ENCODE peak calls at places on chromosomes 6 and 20, in five cellular contexts. L is naive thymus-derived CD4-positive, alpha-beta T cell; J is Peyer's patch; E is HL-60; W is vagina. Y is an unnamed sample.

GRCh38 chr6:158115102-158115501 is 53.0 kb downstream of the SERAC1 start:
- DNase-seq in L (no peak), J (no peak), E (no peak), W (no peak), Y (no peak)

GRCh38 chr6:45500924-45501816 is 123.4 kb upstream of the SUPT3H start:
- DNase-seq in L (no peak), J (no peak), E (no peak), W (no peak), Y (no peak)

GRCh38 chr20:57474816-57475215 is 50.1 kb downstream of the CTCFL start:
- DNase-seq in L (no peak), J (no peak), E (no peak), W (no peak), Y (no peak)

GRCh38 chr20:44019638-44020335 is 105.1 kb downstream of the TOX2 start:
- DNase-seq in L (no peak), J (peak; percentile 18), E (no peak), W (no peak), Y (no peak)

GRCh38 chr20:25058797-25059486 is 1.0 kb upstream of the ACSS1 start:
- DNase-seq in L (no peak), J (peak; percentile 47), E (no peak), W (no peak), Y (no peak)

GRCh38 chr6:1477432-1478090 is 88.2 kb downstream of the FOXF2 start:
- DNase-seq in L (no peak), J (no peak), E (no peak), W (no peak), Y (no peak)

GRCh38 chr6:36663504-36664446 is 14.7 kb upstream of the CDKN1A start:
- DNase-seq in L (no peak), J (no peak), E (no peak), W (no peak), Y (no peak)

GRCh38 chr6:128492386-128492785 is 28.0 kb downstream of the PTPRK start:
- DNase-seq in L (no peak), J (no peak), E (no peak), W (no peak), Y (no peak)

GRCh38 chr20:52494244-52494643 is 302.7 kb upstream of the ZFP64 start:
- DNase-seq in L (peak; percentile 20), J (no peak), E (no peak), W (no peak), Y (no peak)

GRCh38 chr6:63764318-63764916 is 128.8 kb downstream of the PHF3 start:
- DNase-seq in L (peak; percentile 10), J (no peak), E (no peak), W (no peak), Y (no peak)

GRCh38 chr6:143595256-143596036 is 82.3 kb upstream of the PHACTR2 start:
- DNase-seq in L (no peak), J (no peak), E (no peak), W (no peak), Y (no peak)

GRCh38 chr6:9437836-9438235 is 977.0 kb downstream of the TFAP2A start:
- DNase-seq in L (no peak), J (no peak), E (no peak), W (no peak), Y (no peak)

GRCh38 chr6:98239057-98239456 is 595.3 kb upstream of the POU3F2 start:
- DNase-seq in L (no peak), J (no peak), E (no peak), W (no peak), Y (no peak)

GRCh38 chr6:159969204-159969912 is 476 bp downstream of the IGF2R start:
- DNase-seq in L (peak; percentile 20), J (no peak), E (no peak), W (no peak), Y (peak; percentile 48)

GRCh38 chr6:158290659-158291058 is 21.6 kb upstream of the TULP4 start:
- DNase-seq in L (peak; percentile 54), J (peak; percentile 72), E (no peak), W (no peak), Y (no peak)

GRCh38 chr6:124356276-124356810 is 552.7 kb downstream of the NKAIN2 start:
- DNase-seq in L (no peak), J (no peak), E (no peak), W (no peak), Y (no peak)

GRCh38 chr6:167951781-167952511 is 45.5 kb upstream of the KIF25 start:
- DNase-seq in L (no peak), J (no peak), E (no peak), W (no peak), Y (no peak)

GRCh38 chr6:43271103-43271815 is 26.8 kb upstream of the SLC22A7 start:
- DNase-seq in L (no peak), J (peak; percentile 76), E (no peak), W (no peak), Y (no peak)

GRCh38 chr6:106163446-106163965 is 77.4 kb downstream of the PRDM1 start:
- DNase-seq in L (no peak), J (peak; percentile 63), E (peak; percentile 63), W (no peak), Y (no peak)

GRCh38 chr20:37526238-37526838 is 1.3 kb downstream of the BLCAP start:
- DNase-seq in L (no peak), J (no peak), E (no peak), W (no peak), Y (peak; percentile 50)

GRCh38 chr6:129785081-129785755 is 75.2 kb upstream of the ARHGAP18 start:
- DNase-seq in L (no peak), J (no peak), E (no peak), W (no peak), Y (no peak)
- H3K27ac ChIP-seq in L (no peak overlapping the region), J (no peak overlapping the region), E (no peak overlapping the region), W (no peak overlapping the region), Y (no peak overlapping the region)

DNA sequence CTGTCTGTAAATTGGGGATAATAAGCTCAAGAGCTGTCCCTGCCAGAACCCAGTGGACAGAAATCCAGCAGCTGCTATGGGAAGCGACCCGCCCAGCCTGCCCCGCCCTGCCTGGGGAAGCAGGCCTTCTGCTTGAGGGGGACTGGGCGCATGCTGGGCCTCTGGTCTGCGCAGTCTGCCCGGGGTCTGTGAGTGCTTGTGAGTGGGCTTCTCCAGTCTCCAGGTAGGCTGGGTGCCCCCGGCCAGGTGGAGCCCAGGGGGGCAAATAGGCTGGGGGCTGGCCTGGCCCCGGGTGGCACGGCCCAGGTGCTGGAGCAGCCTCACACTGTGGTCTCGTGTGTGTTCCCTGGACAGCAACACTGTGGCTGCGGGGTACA is 657 bp upstream of the RBBP8NL start:
- DNase-seq in L (no peak), J (no peak), E (no peak), W (no peak), Y (no peak)
- H3K27ac ChIP-seq in L (no peak overlapping the region), J (peak overlapping the region; percentile 78), E (no peak overlapping the region), W (no peak overlapping the region), Y (no peak overlapping the region)

GRCh38 chr6:150806790-150807189 is 58.7 kb upstream of the MTHFD1L start:
- DNase-seq in L (no peak), J (no peak), E (no peak), W (no peak), Y (no peak)
- H3K27ac ChIP-seq in L (no peak overlapping the region), J (no peak overlapping the region), E (no peak overlapping the region), W (no peak overlapping the region), Y (no peak overlapping the region)

DNA sequence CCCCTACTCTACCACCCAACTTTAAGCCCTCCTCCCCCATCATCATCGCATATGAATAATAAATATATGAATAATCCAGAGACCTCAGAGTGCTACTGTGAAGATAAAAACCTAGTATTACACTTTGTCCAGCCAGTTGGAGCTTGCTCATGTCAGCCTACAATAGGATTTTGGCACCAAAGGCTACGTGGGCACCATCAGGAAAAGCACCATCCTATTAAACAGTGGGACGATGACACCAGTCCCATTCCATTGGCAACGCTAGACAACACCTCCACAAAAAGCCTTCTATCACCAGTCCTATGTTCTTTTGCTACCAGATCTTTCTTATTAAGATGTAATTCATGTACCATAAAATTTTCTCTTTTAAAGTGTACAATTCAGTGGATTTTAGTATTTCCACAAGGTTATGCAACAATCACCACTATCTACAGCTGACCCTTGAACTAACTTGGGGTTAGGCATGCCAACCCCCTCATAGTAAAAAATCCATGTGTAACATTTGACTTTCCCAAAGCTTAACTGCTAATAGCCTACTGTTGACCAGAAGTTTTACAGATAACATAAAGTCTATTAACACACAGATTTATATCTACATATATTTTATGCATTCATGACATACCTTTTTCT is 41.1 kb downstream of the CNKSR3 start:
- DNase-seq in L (no peak), J (no peak), E (no peak), W (no peak), Y (no peak)
- H3K27ac ChIP-seq in L (no peak overlapping the region), J (no peak overlapping the region), E (no peak overlapping the region), W (no peak overlapping the region), Y (no peak overlapping the region)

GRCh38 chr6:3741477-3741871 is 10.0 kb downstream of the PXDC1 start:
- DNase-seq in L (no peak), J (no peak), E (no peak), W (no peak), Y (no peak)
- H3K27ac ChIP-seq in L (no peak overlapping the region), J (no peak overlapping the region), E (no peak overlapping the region), W (peak overlapping the region; percentile 15), Y (no peak overlapping the region)

DNA sequence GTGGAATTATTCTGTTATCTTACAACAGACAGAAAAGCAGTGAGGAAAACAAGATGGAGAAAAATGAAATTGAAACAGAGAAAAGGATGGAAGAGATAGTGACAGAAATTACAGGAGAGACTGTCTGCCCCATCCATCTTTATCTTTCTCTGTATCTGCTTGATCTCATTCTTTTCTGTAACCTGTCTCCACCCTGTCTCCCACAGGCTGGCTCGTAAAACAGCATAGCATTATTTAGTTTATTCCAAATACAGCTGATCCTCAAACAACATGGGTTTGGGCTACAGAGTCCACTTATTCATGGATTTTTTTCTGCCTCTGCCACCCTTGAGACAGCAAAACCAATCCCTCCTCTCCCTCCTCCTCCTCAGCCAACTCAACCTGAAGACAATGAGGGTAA is 482.3 kb upstream of the JARID2 start:
- DNase-seq in L (no peak), J (no peak), E (no peak), W (no peak), Y (no peak)
- H3K27ac ChIP-seq in L (no peak overlapping the region), J (peak overlapping the region; percentile 70), E (no peak overlapping the region), W (no peak overlapping the region), Y (no peak overlapping the region)

GRCh38 chr6:31270788-31271640 is 878 bp downstream of the HLA-C start:
- DNase-seq in L (peak; percentile 72), J (peak; percentile 75), E (peak; percentile 52), W (no peak), Y (peak; percentile 82)
- H3K27ac ChIP-seq in L (peak overlapping the region; percentile 99), J (peak overlapping the region; percentile 99), E (peak overlapping the region; percentile 94), W (peak overlapping the region; percentile 85), Y (peak overlapping the region; percentile 72)

GRCh38 chr6:138237463-138237862 is 19.2 kb upstream of the PBOV1 start:
- DNase-seq in L (no peak), J (no peak), E (no peak), W (no peak), Y (no peak)
- H3K27ac ChIP-seq in L (no peak overlapping the region), J (no peak overlapping the region), E (no peak overlapping the region), W (no peak overlapping the region), Y (no peak overlapping the region)

GRCh38 chr20:17957505-17958325 is 10.9 kb downstream of the SNX5 start:
- DNase-seq in L (no peak), J (no peak), E (no peak), W (no peak), Y (no peak)
- H3K27ac ChIP-seq in L (no peak overlapping the region), J (peak overlapping the region; percentile 79), E (no peak overlapping the region), W (no peak overlapping the region), Y (no peak overlapping the region)

Y was measured in heart right ventricle.